ENCODE peak calls at places on chromosomes 7 and 10, in ten cellular contexts. A is fibroblast of lung; T is effector memory CD8-positive, alpha-beta T cell; W is head of caudate nucleus; C is stimulated activated CD8-positive, alpha-beta memory T cell treated with anti-CD3 and anti-CD28 coated beads, Interleukin-15, amount 100 ng/mL, for 24 hours; M is HCT116; F is heart left ventricle; Q is NCI-H345; Z is germinal center; I is T-helper 22 cell. L is an unnamed sample.

GRCh38 chr7:138342990-138343389 is 117.1 kb upstream of the TRIM24 start:
- DNase-seq in A (no peak), T (no peak), W (no peak), C (no peak), M (no peak), F (no peak), Q (no peak), Z (no peak), I (no peak), L (no peak)

GRCh38 chr10:25682203-25682950 is 251.7 kb upstream of the MYO3A start:
- DNase-seq in A (peak; percentile 50), T (no peak), W (peak; percentile 82), C (no peak), M (no peak), F (peak; percentile 36), Q (no peak), Z (no peak), I (no peak), L (no peak)

GRCh38 chr10:92483539-92483938 is 90.4 kb downstream of the IDE start:
- DNase-seq in A (no peak), T (no peak), W (no peak), C (no peak), M (no peak), F (no peak), Q (no peak), Z (no peak), I (no peak), L (no peak)

GRCh38 chr7:123789817-123790216 is 41.0 kb upstream of the WASL start:
- DNase-seq in A (no peak), T (no peak), W (no peak), C (no peak), M (no peak), F (no peak), Q (no peak), Z (no peak), I (no peak), L (no peak)

GRCh38 chr10:113627836-113628235 is 36.0 kb downstream of the NRAP start:
- DNase-seq in A (no peak), T (no peak), W (no peak), C (no peak), M (no peak), F (no peak), Q (no peak), Z (no peak), I (no peak), L (no peak)

GRCh38 chr10:113539789-113540188 is 13.1 kb upstream of the HABP2 start:
- DNase-seq in A (peak; percentile 67), T (no peak), W (peak; percentile 25), C (no peak), M (no peak), F (no peak), Q (no peak), Z (no peak), I (no peak), L (no peak)

GRCh38 chr10:49359349-49360231 is 36.3 kb downstream of the DRGX start:
- DNase-seq in A (no peak), T (no peak), W (no peak), C (no peak), M (no peak), F (peak; percentile 59), Q (peak; percentile 46), Z (no peak), I (no peak), L (no peak)

GRCh38 chr10:84342584-84342983 is 14.2 kb downstream of the CCSER2 start:
- DNase-seq in A (no peak), T (no peak), W (no peak), C (no peak), M (no peak), F (no peak), Q (no peak), Z (no peak), I (no peak), L (no peak)

GRCh38 chr7:27146491-27147210 is 923 bp downstream of the HOXA6 start:
- DNase-seq in A (no peak), T (no peak), W (no peak), C (no peak), M (no peak), F (no peak), Q (no peak), Z (no peak), I (no peak), L (no peak)

GRCh38 chr10:103350522-103351260 is at the start of gene PCGF6:
- DNase-seq in A (peak; percentile 74), T (peak; percentile 62), W (peak; percentile 87), C (peak; percentile 54), M (peak; percentile 58), F (peak; percentile 84), Q (peak; percentile 77), Z (peak; percentile 90), I (peak; percentile 37), L (peak; percentile 94)

GRCh38 chr7:106065560-106066500 is 46.3 kb downstream of the SYPL1 start:
- DNase-seq in A (peak; percentile 46), T (no peak), W (no peak), C (no peak), M (no peak), F (no peak), Q (no peak), Z (no peak), I (no peak), L (no peak)

GRCh38 chr10:69061305-69062161 is 26.4 kb upstream of the SRGN start:
- DNase-seq in A (peak; percentile 98), T (peak; percentile 21), W (no peak), C (no peak), M (no peak), F (peak; percentile 67), Q (no peak), Z (peak; percentile 44), I (no peak), L (peak; percentile 62)

GRCh38 chr7:157432957-157433576 is 96.3 kb downstream of the DNAJB6 start:
- DNase-seq in A (peak; percentile 20), T (peak; percentile 58), W (peak; percentile 73), C (peak; percentile 32), M (no peak), F (no peak), Q (peak; percentile 48), Z (peak; percentile 40), I (no peak), L (peak; percentile 69)

GRCh38 chr10:119412831-119413737 is 129.4 kb downstream of the RGS10 start:
- DNase-seq in A (peak; percentile 39), T (no peak), W (no peak), C (no peak), M (no peak), F (no peak), Q (no peak), Z (no peak), I (no peak), L (no peak)

GRCh38 chr7:128000048-128000447 is 31.2 kb downstream of the LRRC4 start:
- DNase-seq in A (no peak), T (no peak), W (no peak), C (no peak), M (no peak), F (no peak), Q (no peak), Z (no peak), I (no peak), L (no peak)

GRCh38 chr10:124728830-124729661 is 15.1 kb downstream of the FAM53B start:
- DNase-seq in A (no peak), T (no peak), W (peak; percentile 3), C (no peak), M (no peak), F (peak; percentile 30), Q (no peak), Z (no peak), I (no peak), L (no peak)

GRCh38 chr10:97494863-97495506 is 3.2 kb downstream of the MMS19 start:
- DNase-seq in A (peak; percentile 23), T (no peak), W (no peak), C (no peak), M (no peak), F (no peak), Q (no peak), Z (no peak), I (no peak), L (no peak)

GRCh38 chr7:37784015-37784414 is 64.4 kb upstream of the NME8 start:
- DNase-seq in A (no peak), T (no peak), W (no peak), C (no peak), M (no peak), F (no peak), Q (no peak), Z (no peak), I (no peak), L (no peak)

GRCh38 chr7:157497367-157497743 is 160.6 kb downstream of the DNAJB6 start:
- DNase-seq in A (no peak), T (no peak), W (no peak), C (no peak), M (no peak), F (no peak), Q (no peak), Z (no peak), I (no peak), L (no peak)

GRCh38 chr7:36100293-36100692 is 52.8 kb upstream of the EEPD1 start:
- DNase-seq in A (peak; percentile 66), T (no peak), W (no peak), C (no peak), M (no peak), F (no peak), Q (no peak), Z (no peak), I (no peak), L (no peak)

GRCh38 chr7:151773795-151774194 is 103.1 kb downstream of the PRKAG2 start:
- DNase-seq in A (no peak), T (no peak), W (no peak), C (no peak), M (no peak), F (peak; percentile 9), Q (peak; percentile 86), Z (no peak), I (no peak), L (no peak)

GRCh38 chr7:129612112-129613015 is 844 bp downstream of the NRF1 start:
- DNase-seq in A (peak; percentile 43), T (peak; percentile 44), W (peak; percentile 46), C (peak; percentile 21), M (no peak), F (peak; percentile 61), Q (peak; percentile 12), Z (peak; percentile 21), I (peak; percentile 16), L (peak; percentile 82)

GRCh38 chr10:88293073-88293472 is 290.0 kb downstream of the RNLS start:
- DNase-seq in A (peak; percentile 49), T (no peak), W (no peak), C (no peak), M (no peak), F (no peak), Q (no peak), Z (no peak), I (no peak), L (no peak)

GRCh38 chr7:100685049-100685605 is 8.9 kb downstream of the GIGYF1 start:
- DNase-seq in A (no peak), T (no peak), W (no peak), C (no peak), M (no peak), F (no peak), Q (no peak), Z (no peak), I (no peak), L (no peak)